ENCODE peak calls at places on chromosomes 6 and 20, in seven cellular contexts. One of them, this sample, is unnamed.

GRCh38 chr20:19540401-19540800 is 217.7 kb upstream of the RIN2 start:
- DNase-seq in omental fat pad: no peak
- DNase-seq in endothelial cell of umbilical vein: no peak
- DNase-seq in body of pancreas: no peak
- DNase-seq in endothelial cell: no peak
- DNase-seq in A549: no peak
- DNase-seq in neural crest cell: no peak
- DNase-seq in this sample: peak; percentile 76

GRCh38 chr6:51107769-51108203 is 289.1 kb downstream of the TFAP2B start:
- DNase-seq in endothelial cell of umbilical vein: no peak
- DNase-seq in A549: no peak
- DNase-seq in endothelial cell: no peak
- DNase-seq in neural crest cell: no peak
- DNase-seq in omental fat pad: no peak
- DNase-seq in body of pancreas: no peak
- DNase-seq in this sample: no peak

GRCh38 chr6:168865-169455 is 123.3 kb upstream of the DUSP22 start:
- DNase-seq in endothelial cell: no peak
- DNase-seq in omental fat pad: no peak
- DNase-seq in neural crest cell: no peak
- DNase-seq in endothelial cell of umbilical vein: peak; percentile 37
- DNase-seq in body of pancreas: no peak
- DNase-seq in A549: peak; percentile 20
- DNase-seq in this sample: no peak

GRCh38 chr6:98477231-98477630 is 357.1 kb upstream of the POU3F2 start:
- DNase-seq in endothelial cell: no peak
- DNase-seq in neural crest cell: no peak
- DNase-seq in A549: no peak
- DNase-seq in omental fat pad: no peak
- DNase-seq in body of pancreas: no peak
- DNase-seq in endothelial cell of umbilical vein: no peak
- DNase-seq in this sample: no peak

GRCh38 chr6:106849676-106850332 is 124.7 kb downstream of the CD24 start:
- DNase-seq in body of pancreas: no peak
- DNase-seq in neural crest cell: no peak
- DNase-seq in omental fat pad: no peak
- DNase-seq in endothelial cell: no peak
- DNase-seq in A549: no peak
- DNase-seq in endothelial cell of umbilical vein: no peak
- DNase-seq in this sample: no peak

GRCh38 chr20:59903631-59904030 is 29.8 kb downstream of the SYCP2 start:
- DNase-seq in endothelial cell: no peak
- DNase-seq in body of pancreas: no peak
- DNase-seq in A549: no peak
- DNase-seq in neural crest cell: no peak
- DNase-seq in endothelial cell of umbilical vein: no peak
- DNase-seq in omental fat pad: no peak
- DNase-seq in this sample: no peak

GRCh38 chr6:149209879-149210278 is 107.6 kb upstream of the TAB2 start:
- DNase-seq in endothelial cell: no peak
- DNase-seq in endothelial cell of umbilical vein: no peak
- DNase-seq in omental fat pad: no peak
- DNase-seq in neural crest cell: no peak
- DNase-seq in A549: no peak
- DNase-seq in body of pancreas: no peak
- DNase-seq in this sample: no peak

GRCh38 chr6:7922596-7922995 is 12.0 kb upstream of the TXNDC5 start:
- DNase-seq in neural crest cell: no peak
- DNase-seq in omental fat pad: no peak
- DNase-seq in endothelial cell of umbilical vein: no peak
- DNase-seq in endothelial cell: no peak
- DNase-seq in body of pancreas: no peak
- DNase-seq in A549: no peak
- DNase-seq in this sample: no peak

GRCh38 chr6:12083763-12084162 is 71.7 kb downstream of the HIVEP1 start:
- DNase-seq in neural crest cell: no peak
- DNase-seq in omental fat pad: no peak
- DNase-seq in A549: no peak
- DNase-seq in endothelial cell of umbilical vein: no peak
- DNase-seq in body of pancreas: no peak
- DNase-seq in endothelial cell: no peak
- DNase-seq in this sample: no peak

GRCh38 chr6:118739976-118740771 is 88.8 kb upstream of the CEP85L start:
- DNase-seq in endothelial cell of umbilical vein: peak; percentile 56
- DNase-seq in endothelial cell: no peak
- DNase-seq in omental fat pad: no peak
- DNase-seq in body of pancreas: no peak
- DNase-seq in neural crest cell: no peak
- DNase-seq in A549: no peak
- DNase-seq in this sample: no peak

GRCh38 chr6:118736351-118736750 is 85.0 kb upstream of the CEP85L start:
- DNase-seq in body of pancreas: no peak
- DNase-seq in endothelial cell of umbilical vein: no peak
- DNase-seq in A549: no peak
- DNase-seq in omental fat pad: no peak
- DNase-seq in endothelial cell: no peak
- DNase-seq in neural crest cell: no peak
- DNase-seq in this sample: peak; percentile 49

GRCh38 chr6:118735320-118735719 is 83.9 kb upstream of the CEP85L start:
- DNase-seq in omental fat pad: no peak
- DNase-seq in body of pancreas: no peak
- DNase-seq in endothelial cell: peak; percentile 26
- DNase-seq in neural crest cell: no peak
- DNase-seq in A549: no peak
- DNase-seq in endothelial cell of umbilical vein: peak; percentile 49
- DNase-seq in this sample: no peak
- TF ChIP-seq CTCF in omental fat pad: no peak
- TF ChIP-seq CTCF in body of pancreas: no peak
- TF ChIP-seq CTCF in endothelial cell: peak; percentile 40
- TF ChIP-seq CTCF in neural crest cell: no peak
- TF ChIP-seq CTCF in A549: no peak
- TF ChIP-seq CTCF in endothelial cell of umbilical vein: peak; percentile 66
- TF ChIP-seq CTCF in this sample: peak; percentile 46

GRCh38 chr20:57335392-57335791 is 5.8 kb downstream of the SPO11 start:
- DNase-seq in omental fat pad: no peak
- DNase-seq in A549: no peak
- DNase-seq in body of pancreas: no peak
- DNase-seq in endothelial cell of umbilical vein: no peak
- DNase-seq in neural crest cell: no peak
- DNase-seq in endothelial cell: no peak
- DNase-seq in this sample: no peak
- TF ChIP-seq CTCF in omental fat pad: no peak
- TF ChIP-seq CTCF in A549: peak; percentile 16
- TF ChIP-seq CTCF in body of pancreas: no peak
- TF ChIP-seq CTCF in endothelial cell of umbilical vein: no peak
- TF ChIP-seq CTCF in neural crest cell: peak; percentile 55
- TF ChIP-seq CTCF in endothelial cell: no peak
- TF ChIP-seq CTCF in this sample: no peak

GRCh38 chr6:127462391-127462790 is 3.2 kb upstream of the KIAA0408 start:
- DNase-seq in A549: peak; percentile 3
- DNase-seq in neural crest cell: no peak
- DNase-seq in omental fat pad: no peak
- DNase-seq in endothelial cell: no peak
- DNase-seq in endothelial cell of umbilical vein: no peak
- DNase-seq in body of pancreas: no peak
- DNase-seq in this sample: no peak
- TF ChIP-seq CTCF in A549: no peak
- TF ChIP-seq CTCF in neural crest cell: no peak
- TF ChIP-seq CTCF in omental fat pad: no peak
- TF ChIP-seq CTCF in endothelial cell: no peak
- TF ChIP-seq CTCF in endothelial cell of umbilical vein: no peak
- TF ChIP-seq CTCF in body of pancreas: no peak
- TF ChIP-seq CTCF in this sample: no peak

GRCh38 chr6:90098025-90098474 is 198.6 kb downstream of the BACH2 start:
- DNase-seq in A549: no peak
- DNase-seq in body of pancreas: peak; percentile 25
- DNase-seq in endothelial cell: no peak
- DNase-seq in neural crest cell: no peak
- DNase-seq in omental fat pad: peak; percentile 55
- DNase-seq in endothelial cell of umbilical vein: peak; percentile 33
- DNase-seq in this sample: peak; percentile 68
- TF ChIP-seq CTCF in A549: no peak
- TF ChIP-seq CTCF in body of pancreas: no peak
- TF ChIP-seq CTCF in endothelial cell: no peak
- TF ChIP-seq CTCF in neural crest cell: no peak
- TF ChIP-seq CTCF in omental fat pad: no peak
- TF ChIP-seq CTCF in endothelial cell of umbilical vein: peak; percentile 16
- TF ChIP-seq CTCF in this sample: no peak

DNA sequence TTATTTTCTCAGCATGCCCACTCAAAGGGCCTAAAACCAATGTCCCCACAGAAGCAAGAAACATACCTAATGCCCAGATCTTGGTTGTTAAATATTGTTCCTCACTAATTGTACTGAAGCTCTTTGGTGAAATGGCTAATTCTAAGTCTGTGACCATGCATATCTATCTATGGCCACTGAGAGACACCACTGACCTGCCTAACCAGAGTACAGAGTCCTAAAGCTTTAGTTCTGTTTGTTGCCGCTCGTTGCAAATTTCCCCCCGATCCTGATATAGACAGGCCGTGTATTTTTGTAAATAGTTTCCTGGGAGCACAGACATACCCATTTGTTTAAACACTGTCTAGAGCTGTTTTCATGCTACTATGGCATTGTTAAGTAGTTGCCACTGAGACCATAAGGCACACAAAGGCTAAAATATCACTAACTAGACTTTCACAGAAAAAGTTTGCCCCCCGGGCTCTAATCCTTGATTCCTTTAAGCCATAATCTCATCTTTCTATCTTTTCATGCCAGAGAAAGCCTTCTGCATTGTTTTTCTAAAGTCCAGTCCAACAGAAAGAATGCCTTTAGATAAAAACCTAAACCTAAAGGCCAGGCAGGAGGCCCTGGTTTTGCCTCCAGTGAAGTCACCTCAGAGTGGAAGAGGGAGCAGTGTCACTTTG is 48.7 kb downstream of the DNAAF9 start:
- DNase-seq in neural crest cell: no peak
- DNase-seq in A549: no peak
- DNase-seq in omental fat pad: no peak
- DNase-seq in body of pancreas: no peak
- DNase-seq in endothelial cell: no peak
- DNase-seq in endothelial cell of umbilical vein: no peak
- DNase-seq in this sample: no peak
- TF ChIP-seq CTCF in neural crest cell: no peak
- TF ChIP-seq CTCF in A549: no peak
- TF ChIP-seq CTCF in omental fat pad: no peak
- TF ChIP-seq CTCF in body of pancreas: no peak
- TF ChIP-seq CTCF in endothelial cell: no peak
- TF ChIP-seq CTCF in endothelial cell of umbilical vein: no peak
- TF ChIP-seq CTCF in this sample: no peak

GRCh38 chr6:32047539-32047854 is 9.3 kb downstream of the CYP21A2 start:
- DNase-seq in neural crest cell: no peak
- DNase-seq in body of pancreas: no peak
- DNase-seq in endothelial cell: no peak
- DNase-seq in omental fat pad: no peak
- DNase-seq in endothelial cell of umbilical vein: no peak
- DNase-seq in A549: no peak
- DNase-seq in this sample: no peak

GRCh38 chr6:32047084-32047478 is 8.9 kb downstream of the CYP21A2 start:
- DNase-seq in body of pancreas: no peak
- DNase-seq in omental fat pad: peak; percentile 46
- DNase-seq in A549: no peak
- DNase-seq in endothelial cell of umbilical vein: peak; percentile 68
- DNase-seq in endothelial cell: no peak
- DNase-seq in neural crest cell: no peak
- DNase-seq in this sample: no peak

GRCh38 chr6:32045811-32046449 is 7.7 kb downstream of the CYP21A2 start:
- DNase-seq in omental fat pad: no peak
- DNase-seq in body of pancreas: no peak
- DNase-seq in endothelial cell: no peak
- DNase-seq in A549: no peak
- DNase-seq in neural crest cell: no peak
- DNase-seq in endothelial cell of umbilical vein: no peak
- DNase-seq in this sample: no peak

GRCh38 chr6:32047855-32048766 is 9.9 kb downstream of the CYP21A2 start:
- DNase-seq in A549: peak; percentile 34
- DNase-seq in neural crest cell: peak; percentile 80
- DNase-seq in endothelial cell of umbilical vein: peak; percentile 39
- DNase-seq in endothelial cell: peak; percentile 73
- DNase-seq in omental fat pad: peak; percentile 76
- DNase-seq in body of pancreas: peak; percentile 77
- DNase-seq in this sample: peak; percentile 72

DNA sequence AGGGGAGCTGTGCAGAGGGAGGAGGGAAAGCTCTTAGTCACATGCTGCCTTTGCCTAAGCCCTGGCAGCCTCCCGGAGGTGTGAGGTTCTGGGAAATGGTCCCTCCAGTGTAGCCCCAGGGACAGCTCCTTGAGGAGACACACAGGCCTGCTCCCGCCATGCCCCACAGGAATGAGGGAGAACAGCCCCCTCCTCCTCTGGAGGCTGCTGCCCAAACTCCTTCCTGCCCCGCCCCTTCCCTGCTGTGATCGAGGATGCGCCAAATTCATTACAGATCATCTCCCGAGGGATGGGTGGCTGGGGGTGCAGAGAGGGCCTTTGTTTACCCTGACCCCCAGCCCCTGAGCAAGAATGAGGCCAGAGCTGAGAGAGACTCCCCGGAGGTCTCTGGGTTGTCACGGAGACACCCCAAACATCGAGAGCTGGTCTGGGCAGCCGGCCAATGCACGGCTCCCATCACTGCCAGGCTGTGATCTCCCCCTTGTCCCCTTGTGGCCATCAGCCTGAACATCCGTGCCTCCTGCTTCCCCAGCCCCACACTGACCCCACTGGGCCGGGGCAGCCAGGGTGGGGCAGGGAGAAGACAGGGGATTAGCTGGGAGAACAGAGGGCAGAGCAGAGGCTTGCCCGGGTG is 8.4 kb downstream of the CYP21A2 start:
- DNase-seq in endothelial cell: no peak
- DNase-seq in body of pancreas: no peak
- DNase-seq in endothelial cell of umbilical vein: no peak
- DNase-seq in neural crest cell: no peak
- DNase-seq in A549: no peak
- DNase-seq in omental fat pad: no peak
- DNase-seq in this sample: no peak
- TF ChIP-seq CTCF in endothelial cell: no peak
- TF ChIP-seq CTCF in body of pancreas: no peak
- TF ChIP-seq CTCF in endothelial cell of umbilical vein: no peak
- TF ChIP-seq CTCF in neural crest cell: no peak
- TF ChIP-seq CTCF in A549: no peak
- TF ChIP-seq CTCF in omental fat pad: no peak
- TF ChIP-seq CTCF in this sample: no peak

This sample was measured in activated CD8-positive, alpha-beta T cell treated with anti-CD3 and anti-CD28 coated beads for 36 hours.